ENCODE peak calls at places on chromosome 16, in four cellular contexts. R is K562, D is HepG2, P is GM12878. N is an unnamed sample.

GRCh38 chr16:61057635-61058034 is 978.6 kb downstream of the CDH8 start:
- DNase-seq in R (no peak), D (no peak), P (no peak), N (no peak)

GRCh38 chr16:85615852-85616607 is 2.9 kb downstream of the GSE1 start:
- DNase-seq in R (peak; percentile 81), D (peak; percentile 64), P (peak; percentile 47), N (peak; percentile 84)

GRCh38 chr16:89216315-89217137 is 977 bp upstream of the ZNF778 start:
- DNase-seq in R (peak; percentile 78), D (peak; percentile 82), P (peak; percentile 61), N (peak; percentile 73)

GRCh38 chr16:10577305-10578202 is 2.8 kb downstream of the EMP2 start:
- DNase-seq in R (no peak), D (no peak), P (no peak), N (no peak)

GRCh38 chr16:10949424-10949970 is 5.1 kb downstream of the CLEC16A start:
- DNase-seq in R (no peak), D (no peak), P (peak; percentile 91), N (no peak)

GRCh38 chr16:30780549-30780948 is 6.5 kb downstream of the ZNF629 start:
- DNase-seq in R (no peak), D (no peak), P (no peak), N (no peak)

GRCh38 chr16:57640612-57641011 is 12.2 kb downstream of the ADGRG1 start:
- DNase-seq in R (no peak), D (no peak), P (no peak), N (no peak)

GRCh38 chr16:5506021-5506420 is 408.4 kb upstream of the EEF2KMT start:
- DNase-seq in R (no peak), D (no peak), P (no peak), N (no peak)

GRCh38 chr16:56607675-56608042 is 725 bp upstream of the MT2A start:
- DNase-seq in R (no peak), D (no peak), P (no peak), N (no peak)

GRCh38 chr16:62760398-62760797 is 724.2 kb upstream of the CDH8 start:
- DNase-seq in R (no peak), D (no peak), P (no peak), N (no peak)

GRCh38 chr16:80065565-80065964 is 465.0 kb upstream of the MAF start:
- DNase-seq in R (no peak), D (no peak), P (no peak), N (no peak)

GRCh38 chr16:87442581-87442966 is 50.2 kb downstream of the ZCCHC14 start:
- DNase-seq in R (no peak), D (no peak), P (no peak), N (no peak)

GRCh38 chr16:79770244-79771064 is 169.9 kb upstream of the MAF start:
- DNase-seq in R (peak; percentile 97), D (peak; percentile 63), P (peak; percentile 12), N (peak; percentile 96)

GRCh38 chr16:86824751-86825310 is 246.5 kb downstream of the FOXL1 start:
- DNase-seq in R (no peak), D (no peak), P (no peak), N (no peak)

GRCh38 chr16:71384073-71384724 is 25.7 kb downstream of the CALB2 start:
- DNase-seq in R (no peak), D (no peak), P (no peak), N (no peak)

GRCh38 chr16:71380831-71381230 is 22.3 kb downstream of the CALB2 start:
- DNase-seq in R (no peak), D (no peak), P (no peak), N (no peak)

GRCh38 chr16:71387045-71387871 is 28.7 kb downstream of the CALB2 start:
- DNase-seq in R (no peak), D (no peak), P (no peak), N (no peak)

DNA sequence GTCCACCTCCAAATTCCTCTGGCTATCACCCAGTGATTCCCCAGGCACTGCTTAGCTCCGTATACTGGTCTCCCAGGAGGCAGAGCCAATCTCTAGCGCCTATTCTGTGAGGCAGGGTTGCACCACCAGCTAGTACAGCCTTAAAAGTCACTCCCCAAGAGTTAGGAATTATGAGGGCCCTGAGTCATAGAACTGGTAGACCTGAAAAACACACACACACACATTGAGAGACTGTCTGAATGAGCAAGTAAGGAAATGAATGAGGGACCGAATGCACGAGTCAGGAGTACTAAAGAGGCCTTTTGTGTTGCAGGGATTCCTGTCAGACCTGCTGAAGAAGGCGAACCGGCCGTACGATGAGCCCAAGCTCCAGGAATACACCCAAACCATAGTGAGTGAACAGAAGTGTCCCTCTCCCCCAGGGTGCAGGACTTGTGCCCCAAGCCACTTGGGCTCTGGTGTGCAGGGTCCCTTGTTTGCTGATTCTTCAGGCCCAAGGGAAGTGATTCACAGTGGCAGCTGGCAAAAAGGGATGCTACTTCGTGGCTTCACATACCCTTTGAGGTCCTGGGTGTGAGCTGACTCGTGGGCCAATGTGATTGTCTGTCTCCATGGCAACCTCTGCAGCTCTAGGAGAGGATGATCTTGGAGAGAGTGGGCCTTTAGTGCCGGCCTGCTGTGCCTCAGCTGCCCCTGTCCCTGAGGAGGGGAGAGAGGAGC is 24.7 kb downstream of the CALB2 start:
- DNase-seq in R (no peak), D (no peak), P (no peak), N (no peak)
- TF ChIP-seq FOXM1 in R (no peak), D (no peak), P (no peak), N (no peak)

GRCh38 chr16:3550851-3551847 is 26.1 kb downstream of the NLRC3 start:
- DNase-seq in R (no peak), D (no peak), P (no peak), N (no peak)

GRCh38 chr16:3549906-3550305 is 27.3 kb downstream of the NLRC3 start:
- DNase-seq in R (no peak), D (no peak), P (no peak), N (no peak)

GRCh38 chr16:3548859-3549258 is 28.3 kb downstream of the NLRC3 start:
- DNase-seq in R (no peak), D (no peak), P (no peak), N (no peak)

GRCh38 chr16:3554351-3554928 is 22.8 kb downstream of the NLRC3 start:
- DNase-seq in R (no peak), D (no peak), P (no peak), N (no peak)

GRCh38 chr16:3553138-3553923 is 23.9 kb downstream of the NLRC3 start:
- DNase-seq in R (no peak), D (peak; percentile 7), P (no peak), N (no peak)
- TF ChIP-seq SP1 in R (no peak), D (no peak), P (no peak), N (no peak)

DNA sequence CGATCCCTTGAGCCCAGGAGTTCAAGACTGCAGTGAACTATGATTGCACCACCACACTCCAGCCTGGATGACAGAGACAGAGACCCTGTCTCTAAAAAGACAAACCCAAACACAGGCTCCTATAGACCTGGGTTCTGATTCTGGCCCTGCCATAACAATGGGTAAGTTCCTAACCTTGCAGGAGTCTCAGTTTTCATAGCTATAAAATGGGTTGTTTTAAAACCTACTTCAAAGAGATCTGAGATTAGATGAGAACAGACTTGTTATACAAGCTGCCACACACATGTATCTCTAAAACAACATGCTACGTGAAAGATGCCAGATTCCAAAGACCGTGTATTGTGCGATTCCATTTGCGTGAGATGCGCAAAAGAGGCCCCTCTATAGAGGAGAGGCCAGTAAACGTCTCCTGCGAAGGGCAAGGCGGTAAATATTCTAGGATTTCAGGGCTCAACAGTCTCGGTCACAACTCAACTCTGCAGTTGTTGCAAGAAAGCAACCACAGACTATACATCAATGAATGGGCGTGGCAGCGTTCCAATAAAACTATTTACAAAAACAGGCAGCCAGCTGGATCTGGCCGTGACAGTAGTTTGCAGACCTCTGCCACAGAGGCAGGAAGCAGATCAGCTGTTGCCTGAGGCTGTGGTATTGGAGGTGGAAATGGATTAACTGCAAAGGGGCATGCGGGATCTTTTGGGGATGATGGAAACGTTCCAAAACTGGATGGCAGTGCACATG is 5.9 kb downstream of the CORO7 start:
- DNase-seq in R (no peak), D (no peak), P (no peak), N (no peak)
- TF ChIP-seq FOXK2 in R (no peak), D (no peak), P (no peak), N (no peak)

DNA sequence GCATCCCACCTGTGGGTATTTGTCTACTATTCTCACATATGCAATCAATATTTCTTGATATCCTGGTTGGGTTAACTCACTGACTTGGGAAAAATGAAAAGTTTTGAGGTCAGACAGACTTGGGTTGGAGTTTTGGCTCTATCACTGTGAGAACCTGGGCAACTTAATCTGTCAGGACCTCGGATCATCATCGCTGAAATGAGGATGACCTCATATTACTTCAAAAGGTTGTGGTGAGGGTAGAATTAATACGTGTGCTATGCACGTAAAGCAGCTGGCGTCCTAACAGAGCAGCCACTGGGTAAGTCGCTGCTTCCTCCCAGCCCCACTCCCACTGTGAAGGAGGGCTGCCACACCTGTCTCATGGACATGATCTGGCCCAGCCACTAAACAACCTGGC is 57.3 kb downstream of the COG7 start:
- DNase-seq in R (no peak), D (no peak), P (no peak), N (no peak)
- TF ChIP-seq FOXM1 in R (no peak), D (no peak), P (no peak), N (no peak)

GRCh38 chr16:77057161-77057736 is 133.7 kb upstream of the MON1B start:
- DNase-seq in R (no peak), D (no peak), P (no peak), N (no peak)
- TF ChIP-seq SP1 in R (no peak), D (no peak), P (no peak), N (no peak)

DNA sequence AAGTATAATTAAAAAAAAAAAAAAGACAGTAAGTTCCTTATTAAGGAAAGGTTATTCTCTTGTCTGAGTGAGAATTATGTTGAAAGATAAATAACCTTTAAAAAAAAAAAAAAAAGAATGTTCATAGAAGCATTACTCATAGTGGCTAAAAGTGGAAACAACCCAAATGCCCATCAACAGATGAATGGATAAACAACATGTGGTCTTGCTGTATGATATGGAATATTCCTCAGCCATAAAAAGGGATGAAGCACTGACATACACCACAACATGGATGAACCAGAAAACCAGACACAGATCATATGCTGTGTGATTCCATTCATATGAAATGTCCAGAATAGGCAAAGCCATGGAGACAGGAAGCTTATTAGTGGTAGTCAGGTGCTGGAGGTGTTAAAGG is 9.2 kb upstream of the CCNF start:
- DNase-seq in R (no peak), D (no peak), P (no peak), N (no peak)
- TF ChIP-seq FOXK2 in R (no peak), D (no peak), P (no peak), N (no peak)

GRCh38 chr16:19697756-19698318 is 20.2 kb downstream of the KNOP1 start:
- DNase-seq in R (no peak), D (no peak), P (no peak), N (no peak)
- TF ChIP-seq FOXM1 in R (no peak), D (no peak), P (no peak), N (no peak)

DNA sequence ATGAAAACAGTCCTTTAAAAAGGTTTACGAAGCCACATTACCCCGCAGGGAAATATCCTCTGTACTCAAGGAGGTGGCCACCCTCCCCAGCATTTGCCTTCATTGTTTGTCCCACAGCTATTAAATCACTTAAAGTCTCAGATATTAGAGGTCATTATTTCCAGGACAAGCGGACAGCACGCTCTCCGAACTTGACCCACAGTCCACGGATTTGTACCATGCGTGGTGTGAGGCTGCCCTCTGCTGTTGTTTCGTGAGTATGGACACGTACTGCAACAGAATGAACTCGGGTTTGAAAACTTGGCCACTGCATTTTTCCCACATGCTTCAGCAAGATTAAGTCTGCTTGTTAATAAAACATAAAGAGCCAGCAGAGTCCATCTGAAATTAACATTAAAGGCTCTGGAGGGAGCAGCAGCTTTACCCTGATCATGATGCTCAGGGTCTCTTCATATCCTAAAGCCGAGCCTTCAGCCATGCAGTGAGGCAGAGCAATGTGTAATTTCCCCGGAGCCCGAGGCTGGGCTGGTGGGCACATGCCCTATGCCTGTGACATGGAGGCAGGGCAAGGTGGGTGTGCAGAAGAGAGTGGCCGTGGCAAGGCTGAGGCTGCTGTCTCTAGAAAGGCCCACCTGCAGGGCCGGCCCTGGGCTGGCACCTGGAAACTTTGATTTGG is 19.7 kb downstream of the MEAK7 start:
- DNase-seq in R (peak; percentile 73), D (peak; percentile 62), P (no peak), N (peak; percentile 66)
- TF ChIP-seq SP1 in R (no peak), D (no peak), P (no peak), N (no peak)

GRCh38 chr16:54156349-54156748 is 130.2 kb downstream of the IRX3 start:
- DNase-seq in R (no peak), D (no peak), P (no peak), N (no peak)
- TF ChIP-seq FOXK2 in R (no peak), D (no peak), P (no peak), N (no peak)